ENCODE peak calls at places on chromosome 13, in ten cellular contexts. E is tibial artery; Q is tibial nerve; P is CD8-positive, alpha-beta T cell; N is mesendoderm; R is stomach; V is CD4-positive, CD25-positive, alpha-beta regulatory T cell; B is IMR-90; W is breast epithelium; Y is aorta. G is an unnamed sample.

GRCh38 chr13:103100795-103101194 is 34.6 kb upstream of the SLC10A2 start:
- DNase-seq in B (no peak), E (no peak), Y (no peak), V (no peak), R (no peak), N (peak; percentile 24), P (no peak), W (no peak), Q (no peak), G (no peak)

GRCh38 chr13:109494955-109495354 is 291.4 kb downstream of the IRS2 start:
- DNase-seq in R (no peak), P (no peak), N (no peak), Q (no peak), V (no peak), B (peak; percentile 52), E (no peak), W (no peak), Y (no peak), G (peak; percentile 85)

GRCh38 chr13:44816701-44817684 is 172.3 kb downstream of the NUFIP1 start:
- DNase-seq in B (peak; percentile 49), Y (no peak), P (no peak), E (no peak), W (no peak), V (no peak), N (peak; percentile 11), R (no peak), Q (no peak), G (no peak)

GRCh38 chr13:92473736-92474465 is 752.7 kb upstream of the GPC6 start:
- DNase-seq in B (no peak), N (no peak), Q (no peak), W (no peak), Y (no peak), V (no peak), R (no peak), E (no peak), P (no peak), G (no peak)

GRCh38 chr13:36337938-36338337 is 8.3 kb downstream of the SPART start:
- DNase-seq in V (no peak), E (no peak), N (no peak), P (no peak), B (no peak), R (no peak), Q (no peak), W (no peak), Y (no peak), G (no peak)

GRCh38 chr13:67228909-67229308 is 1.2 kb downstream of the PCDH9 start:
- DNase-seq in Y (peak; percentile 62), B (peak; percentile 32), E (no peak), N (no peak), P (no peak), Q (no peak), R (no peak), V (no peak), W (no peak), G (no peak)

GRCh38 chr13:113299951-113300350 is 2.9 kb downstream of the LAMP1 start:
- DNase-seq in Y (no peak), N (no peak), P (no peak), V (no peak), B (no peak), E (no peak), R (no peak), W (no peak), Q (no peak), G (no peak)

GRCh38 chr13:49502954-49503353 is 7.2 kb downstream of the PHF11 start:
- DNase-seq in B (peak; percentile 77), P (no peak), R (no peak), W (no peak), N (no peak), E (peak; percentile 46), Y (no peak), V (no peak), Q (peak; percentile 40), G (no peak)

GRCh38 chr13:80341771-80342271 is 895 bp upstream of the SPRY2 start:
- DNase-seq in B (peak; percentile 43), Q (peak; percentile 43), V (no peak), P (no peak), R (no peak), N (peak; percentile 83), W (no peak), E (peak; percentile 35), Y (no peak), G (peak; percentile 85)

GRCh38 chr13:30418886-30419459 is 3.3 kb upstream of the UBE2L5 start:
- DNase-seq in W (no peak), E (no peak), N (no peak), R (no peak), V (no peak), Q (no peak), B (no peak), P (no peak), Y (no peak), G (no peak)

GRCh38 chr13:44068169-44068568 is 188.5 kb downstream of the LACC1 start:
- DNase-seq in Y (no peak), Q (no peak), W (no peak), N (peak; percentile 39), V (no peak), B (peak; percentile 77), P (no peak), R (no peak), E (no peak), G (no peak)

GRCh38 chr13:113152894-113153809 is 5.3 kb upstream of the PROZ start:
- DNase-seq in B (no peak), V (peak; percentile 20), W (no peak), Q (peak; percentile 23), P (peak; percentile 21), E (peak; percentile 62), R (peak; percentile 49), N (peak; percentile 55), Y (no peak), G (no peak)

GRCh38 chr13:33123066-33123940 is 107.1 kb downstream of the KL start:
- DNase-seq in V (no peak), R (no peak), N (peak; percentile 67), Y (no peak), W (no peak), P (no peak), B (peak; percentile 53), E (peak; percentile 71), Q (peak; percentile 60), G (peak; percentile 10)
- H3K4me1 ChIP-seq in V (no peaks in the 10 kb centered on the region), R (peaks cover 91% of the 10 kb centered on the region), N (peaks cover 11% of the 10 kb centered on the region), Y (no peaks in the 10 kb centered on the region), W (peaks cover 3% of the 10 kb centered on the region), P (no peaks in the 10 kb centered on the region), B (peaks cover 35% of the 10 kb centered on the region), E (peaks cover 17% of the 10 kb centered on the region), Q (peaks cover 18% of the 10 kb centered on the region), G (peaks cover 61% of the 10 kb centered on the region)

GRCh38 chr13:40490086-40490723 is 176.2 kb downstream of the FOXO1 start:
- DNase-seq in W (no peak), B (no peak), R (peak; percentile 33), N (no peak), Q (no peak), P (peak; percentile 67), V (peak; percentile 84), Y (no peak), E (no peak), G (no peak)
- H3K4me1 ChIP-seq in W (no peaks in the 10 kb centered on the region), B (no peaks in the 10 kb centered on the region), R (no peaks in the 10 kb centered on the region), N (peaks cover 1% of the 10 kb centered on the region), Q (peaks cover 14% of the 10 kb centered on the region), P (peaks cover 91% of the 10 kb centered on the region), V (peaks cover 97% of the 10 kb centered on the region), Y (no peaks in the 10 kb centered on the region), E (no peaks in the 10 kb centered on the region), G (no peaks in the 10 kb centered on the region)

GRCh38 chr13:94553766-94554165 is 42.2 kb downstream of the TGDS start:
- DNase-seq in W (no peak), N (no peak), R (no peak), Q (no peak), Y (no peak), P (no peak), V (no peak), E (no peak), B (no peak), G (no peak)
- H3K4me1 ChIP-seq in W (no peaks in the 10 kb centered on the region), N (no peaks in the 10 kb centered on the region), R (peaks cover 6% of the 10 kb centered on the region), Q (no peaks in the 10 kb centered on the region), Y (no peaks in the 10 kb centered on the region), P (peaks cover 10% of the 10 kb centered on the region), V (peaks cover 9% of the 10 kb centered on the region), E (peaks cover 6% of the 10 kb centered on the region), B (no peaks in the 10 kb centered on the region), G (no peaks in the 10 kb centered on the region)

DNA sequence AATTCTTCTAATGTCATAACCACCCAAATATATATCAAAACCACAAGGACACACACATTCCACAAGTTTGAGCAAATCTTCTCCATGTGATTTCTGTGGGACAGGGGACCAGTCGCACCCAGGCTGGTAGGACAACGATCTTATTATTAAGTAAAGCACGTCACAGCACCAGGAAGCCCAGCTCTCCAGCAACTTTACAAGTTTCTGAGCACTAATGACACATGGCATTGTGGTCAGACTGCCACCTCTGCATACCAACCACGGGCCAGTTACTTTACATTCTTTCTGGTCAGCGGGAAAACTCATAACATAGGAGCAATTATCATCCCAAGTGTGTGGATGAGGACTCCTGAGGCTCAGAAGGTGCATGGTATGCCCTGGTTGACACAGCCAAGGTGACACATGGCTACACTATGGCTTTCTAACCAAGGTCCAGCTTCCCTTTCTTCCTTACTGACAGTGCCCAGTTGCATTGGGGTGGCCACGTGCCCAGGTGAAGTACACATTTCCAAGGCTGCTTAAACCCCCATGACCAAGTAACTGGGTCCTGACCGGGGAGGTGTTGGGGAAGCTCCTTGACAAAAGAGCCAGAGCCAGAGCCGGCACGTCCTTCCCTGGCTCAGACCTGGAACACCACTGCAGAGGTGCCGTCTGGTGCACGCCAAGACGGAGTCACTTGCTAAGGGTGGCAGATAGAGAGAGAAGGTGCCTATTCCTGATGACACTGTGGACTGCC is 27.4 kb downstream of the LATS2 start:
- DNase-seq in R (peak; percentile 57), N (no peak), B (no peak), W (no peak), E (peak; percentile 29), Q (no peak), P (no peak), Y (no peak), V (no peak), G (no peak)
- H3K4me1 ChIP-seq in R (peaks cover 64% of the 10 kb centered on the region), N (no peaks in the 10 kb centered on the region), B (peaks cover 33% of the 10 kb centered on the region), W (peaks cover 16% of the 10 kb centered on the region), E (peaks cover 54% of the 10 kb centered on the region), Q (peaks cover 17% of the 10 kb centered on the region), P (peaks cover 5% of the 10 kb centered on the region), Y (no peaks in the 10 kb centered on the region), V (no peaks in the 10 kb centered on the region), G (peaks cover 25% of the 10 kb centered on the region)

GRCh38 chr13:111212517-111212873 is 97.4 kb downstream of the ARHGEF7 start:
- DNase-seq in R (no peak), Y (no peak), W (no peak), E (no peak), V (no peak), Q (no peak), P (no peak), B (no peak), N (no peak), G (no peak)
- H3K4me1 ChIP-seq in R (peaks cover 87% of the 10 kb centered on the region), Y (peaks cover 2% of the 10 kb centered on the region), W (no peaks in the 10 kb centered on the region), E (peaks cover 65% of the 10 kb centered on the region), V (no peaks in the 10 kb centered on the region), Q (peaks cover 12% of the 10 kb centered on the region), P (peaks cover 8% of the 10 kb centered on the region), B (peaks cover 16% of the 10 kb centered on the region), N (peaks cover 12% of the 10 kb centered on the region), G (peaks cover 42% of the 10 kb centered on the region)